ENCODE peak calls at places on chromosome 5, in eight cellular contexts. I is amygdala, Q is anterior cingulate cortex, P is HTR-8/SVneo, U is posterior vena cava, R is H54, S is ACHN, C is NCI-H2081. E is an unnamed sample.

GRCh38 chr5:25544652-25545249 is 900.0 kb upstream of the CDH10 start:
- DNase-seq in I (no peak), Q (no peak), P (peak), U (no peak), R (peak), S (peak), C (peak), E (peak)

GRCh38 chr5:14397717-14398116 is 183.9 kb upstream of the OTULINL start:
- DNase-seq in I (no peak), Q (no peak), P (no peak), U (no peak), R (no peak), S (peak), C (no peak), E (no peak)

GRCh38 chr5:111198281-111198948 is 25.8 kb upstream of the CAMK4 start:
- DNase-seq in I (no peak), Q (no peak), P (no peak), U (no peak), R (no peak), S (no peak), C (no peak), E (no peak)

GRCh38 chr5:178361657-178362445 is 129.2 kb upstream of the PHYKPL start:
- DNase-seq in I (no peak), Q (no peak), P (no peak), U (no peak), R (no peak), S (no peak), C (no peak), E (no peak)

GRCh38 chr5:172816887-172817418 is 17.1 kb upstream of the ERGIC1 start:
- DNase-seq in I (no peak), Q (peak), P (peak), U (no peak), R (peak), S (peak), C (no peak), E (no peak)

GRCh38 chr5:41927604-41928003 is 2.5 kb downstream of the FBXO4 start:
- DNase-seq in I (no peak), Q (no peak), P (no peak), U (no peak), R (no peak), S (no peak), C (no peak), E (no peak)

GRCh38 chr5:155049569-155050383 is 36.2 kb downstream of the KIF4B start:
- DNase-seq in I (no peak), Q (no peak), P (no peak), U (no peak), R (no peak), S (peak), C (no peak), E (peak)

GRCh38 chr5:16600397-16600796 is 16.4 kb downstream of the RETREG1 start:
- DNase-seq in I (no peak), Q (peak), P (peak), U (peak), R (no peak), S (no peak), C (no peak), E (no peak)

GRCh38 chr5:139404484-139404840 is 573 bp upstream of the SPATA24 start:
- DNase-seq in I (no peak), Q (no peak), P (no peak), U (peak), R (no peak), S (no peak), C (no peak), E (no peak)

GRCh38 chr5:130270786-130271185 is 366.5 kb downstream of the CHSY3 start:
- DNase-seq in I (no peak), Q (no peak), P (no peak), U (no peak), R (no peak), S (no peak), C (no peak), E (no peak)

GRCh38 chr5:33509036-33509435 is 68.3 kb downstream of the TARS1 start:
- DNase-seq in I (no peak), Q (no peak), P (no peak), U (no peak), R (no peak), S (no peak), C (no peak), E (no peak)

GRCh38 chr5:112655513-112655912 is 82.2 kb upstream of the APC start:
- DNase-seq in I (no peak), Q (no peak), P (no peak), U (no peak), R (no peak), S (no peak), C (no peak), E (no peak)

GRCh38 chr5:147949711-147950573 is 43.6 kb upstream of the C5orf46 start:
- DNase-seq in I (no peak), Q (no peak), P (peak), U (no peak), R (peak), S (peak), C (peak), E (no peak)

GRCh38 chr5:89694026-89694540 is 715.5 kb downstream of the CETN3 start:
- DNase-seq in I (no peak), Q (no peak), P (no peak), U (no peak), R (no peak), S (no peak), C (no peak), E (no peak)

GRCh38 chr5:86865396-86865795 is 247.7 kb downstream of the COX7C start:
- DNase-seq in I (no peak), Q (no peak), P (no peak), U (no peak), R (no peak), S (no peak), C (no peak), E (no peak)

GRCh38 chr5:178376906-178377582 is 144.4 kb upstream of the PHYKPL start:
- DNase-seq in I (no peak), Q (no peak), P (no peak), U (peak), R (no peak), S (no peak), C (no peak), E (no peak)

GRCh38 chr5:147733075-147733474 is 49.5 kb downstream of the JAKMIP2 start:
- DNase-seq in I (no peak), Q (no peak), P (no peak), U (no peak), R (no peak), S (no peak), C (no peak), E (no peak)

GRCh38 chr5:95317687-95318086 is 32.8 kb upstream of the MCTP1 start:
- DNase-seq in I (no peak), Q (peak), P (no peak), U (no peak), R (no peak), S (no peak), C (no peak), E (no peak)

GRCh38 chr5:91212336-91213092 is 170.6 kb downstream of the ARRDC3 start:
- DNase-seq in I (no peak), Q (no peak), P (peak), U (peak), R (no peak), S (no peak), C (no peak), E (no peak)

GRCh38 chr5:106966686-106967315 is 703.9 kb downstream of the EFNA5 start:
- DNase-seq in I (no peak), Q (no peak), P (no peak), U (no peak), R (no peak), S (peak), C (no peak), E (no peak)